ENCODE peak calls at places on chromosomes 4 and X, in six cellular contexts. E, A, Y, M, Z and O are unnamed samples.

GRCh38 chrX:3712080-3712869 is 1.2 kb downstream of the PRKX start:
- DNase-seq in Z (peak), A (no peak), E (no peak), Y (no peak), M (peak), O (no peak)

GRCh38 chrX:131830400-131831184 is 192.5 kb upstream of the STK26 start:
- DNase-seq in M (peak), E (peak), Y (peak), Z (peak), A (no peak), O (peak)

GRCh38 chr4:184884863-184885262 is 59.1 kb upstream of the ACSL1 start:
- DNase-seq in M (no peak), A (no peak), Y (no peak), E (no peak), Z (no peak), O (no peak)

GRCh38 chrX:70455366-70456202 is 10.9 kb downstream of the DLG3 start:
- DNase-seq in Z (no peak), M (no peak), A (no peak), Y (no peak), E (peak), O (no peak)

GRCh38 chrX:103626855-103627254 is 1.9 kb upstream of the TCEAL1 start:
- DNase-seq in M (no peak), Y (no peak), A (no peak), Z (peak), E (no peak), O (no peak)

GRCh38 chrX:65537229-65537628 is 2.6 kb upstream of the LAS1L start:
- DNase-seq in Z (no peak), A (no peak), Y (no peak), E (no peak), M (peak), O (no peak)

GRCh38 chr4:72377491-72378194 is 191.4 kb downstream of the ADAMTS3 start:
- DNase-seq in E (no peak), M (peak), Y (no peak), Z (no peak), A (no peak), O (no peak)

GRCh38 chr4:1711055-1711905 is 839 bp downstream of the SLBP start:
- DNase-seq in Z (peak), M (peak), E (no peak), A (peak), Y (peak), O (peak)

GRCh38 chr4:156615066-156615514 is 356.5 kb downstream of the PDGFC start:
- DNase-seq in Z (peak), E (no peak), M (peak), Y (no peak), A (no peak), O (no peak)

GRCh38 chr4:41287005-41287404 is 30.3 kb downstream of the UCHL1 start:
- DNase-seq in E (no peak), Y (no peak), Z (no peak), M (peak), A (no peak), O (no peak)

GRCh38 chrX:87409113-87409841 is 108.3 kb upstream of the KLHL4 start:
- DNase-seq in E (no peak), Z (peak), Y (peak), M (peak), A (no peak), O (no peak)

GRCh38 chr4:47729086-47729763 is 108.6 kb downstream of the CORIN start:
- DNase-seq in Z (no peak), M (peak), E (no peak), A (no peak), Y (no peak), O (no peak)

GRCh38 chrX:13432776-13433605 is 113.1 kb upstream of the ATXN3L start:
- DNase-seq in Z (no peak), A (no peak), E (no peak), M (peak), Y (no peak), O (no peak)

GRCh38 chrX:23883737-23884354 is 23.9 kb downstream of the APOO start:
- DNase-seq in Z (peak), E (no peak), M (peak), Y (no peak), A (no peak), O (no peak)

GRCh38 chr4:99205104-99205979 is 13.7 kb downstream of the ADH6 start:
- DNase-seq in Z (no peak), E (no peak), Y (no peak), M (no peak), A (no peak), O (no peak)

GRCh38 chr4:1727117-1728031 is 6.1 kb downstream of the TACC3 start:
- DNase-seq in M (peak), Y (peak), A (no peak), Z (peak), E (no peak), O (no peak)

GRCh38 chr4:26984896-26985295 is 124.3 kb downstream of the STIM2 start:
- DNase-seq in E (no peak), Z (no peak), Y (no peak), M (no peak), A (no peak), O (no peak)

GRCh38 chrX:72028701-72029470 is 102.8 kb downstream of the RTL5 start:
- DNase-seq in Z (no peak), M (no peak), A (no peak), Y (no peak), E (no peak), O (no peak)

GRCh38 chrX:131366387-131366786 is 77.3 kb upstream of the IGSF1 start:
- DNase-seq in A (no peak), E (no peak), M (peak), Z (no peak), Y (no peak), O (no peak)

GRCh38 chr4:185424905-185425599 is 712 bp downstream of the UFSP2 start:
- DNase-seq in Y (no peak), A (no peak), M (no peak), E (no peak), Z (peak), O (no peak)

GRCh38 chr4:31370866-31371465 is 650.8 kb downstream of the PCDH7 start:
- DNase-seq in Y (no peak), E (peak), A (no peak), M (peak), Z (peak), O (no peak)

GRCh38 chrX:31356501-31357263 is 284.8 kb upstream of the FTHL17 start:
- DNase-seq in M (no peak), Z (no peak), Y (no peak), E (no peak), A (no peak), O (no peak)